ENCODE peak calls at places on chromosomes 7 and 10, in five cellular contexts. W, O, Q, U and R are unnamed samples.

GRCh38 chr7:3309140-3309539 is 8.1 kb downstream of the SDK1 start:
- DNase-seq in W (no peak), O (no peak), Q (peak), U (no peak), R (no peak)

GRCh38 chr7:99693427-99694200 is 13.8 kb upstream of the CYP3A5 start:
- DNase-seq in W (no peak), O (no peak), Q (peak), U (no peak), R (peak)

GRCh38 chr10:43393606-43394360 is 15.2 kb downstream of the HNRNPF start:
- DNase-seq in W (no peak), O (no peak), Q (no peak), U (no peak), R (no peak)

GRCh38 chr7:137289101-137289500 is 54.4 kb downstream of the PTN start:
- DNase-seq in W (no peak), O (no peak), Q (no peak), U (no peak), R (no peak)

GRCh38 chr10:7846591-7846990 is 28.3 kb downstream of the TAF3 start:
- DNase-seq in W (no peak), O (no peak), Q (no peak), U (no peak), R (no peak)

GRCh38 chr10:131559450-131559911 is 248.0 kb upstream of the TCERG1L start:
- DNase-seq in W (no peak), O (no peak), Q (no peak), U (no peak), R (no peak)

GRCh38 chr7:111803015-111803758 is 240.9 kb upstream of the IMMP2L start:
- DNase-seq in W (no peak), O (no peak), Q (peak), U (no peak), R (no peak)

GRCh38 chr7:7585241-7585928 is 18.7 kb downstream of the MIOS start:
- DNase-seq in W (no peak), O (no peak), Q (no peak), U (no peak), R (no peak)

GRCh38 chr10:46226232-46226631 is 60.6 kb upstream of the ANTXRL start:
- DNase-seq in W (no peak), O (no peak), Q (no peak), U (no peak), R (no peak)